ENCODE peak calls at places on chromosomes 3 and 15, in six cellular contexts. E is breast epithelium, D is heart right ventricle, Z is ovary, S is body of pancreas, G is IMR-90. Y is an unnamed sample.

GRCh38 chr3:56911363-56911762 is 109.6 kb upstream of the ARHGEF3 start:
- DNase-seq in E (no peak), D (peak; percentile 27), Z (no peak), S (no peak), G (no peak), Y (no peak)

GRCh38 chr3:16412192-16412808 is 101.2 kb downstream of the RFTN1 start:
- DNase-seq in E (no peak), D (no peak), Z (no peak), S (no peak), G (no peak), Y (no peak)

GRCh38 chr15:38996111-38996541 is 431.5 kb upstream of the RASGRP1 start:
- DNase-seq in E (no peak), D (no peak), Z (no peak), S (peak; percentile 14), G (peak; percentile 90), Y (no peak)

GRCh38 chr3:73502609-73503560 is 121.9 kb downstream of the PDZRN3 start:
- DNase-seq in E (no peak), D (peak; percentile 38), Z (peak; percentile 86), S (peak; percentile 77), G (peak; percentile 98), Y (peak; percentile 82)

GRCh38 chr3:49882182-49882581 is 12.5 kb upstream of the CAMKV start:
- DNase-seq in E (no peak), D (peak; percentile 31), Z (peak; percentile 43), S (no peak), G (peak; percentile 52), Y (no peak)

GRCh38 chr3:143352031-143352623 is 232.6 kb downstream of the CHST2 start:
- DNase-seq in E (no peak), D (no peak), Z (no peak), S (no peak), G (no peak), Y (no peak)

GRCh38 chr3:171849632-171850323 is 6.6 kb downstream of the TMEM212 start:
- DNase-seq in E (no peak), D (no peak), Z (no peak), S (no peak), G (no peak), Y (no peak)

GRCh38 chr15:31456329-31457060 is 129.9 kb downstream of the KLF13 start:
- DNase-seq in E (no peak), D (no peak), Z (no peak), S (no peak), G (no peak), Y (no peak)

GRCh38 chr15:91694829-91695205 is 158.7 kb upstream of the SLCO3A1 start:
- DNase-seq in E (no peak), D (no peak), Z (peak; percentile 81), S (peak; percentile 35), G (peak; percentile 47), Y (peak; percentile 72)

GRCh38 chr3:66004244-66004643 is 34.5 kb downstream of the MAGI1 start:
- DNase-seq in E (no peak), D (no peak), Z (no peak), S (no peak), G (no peak), Y (no peak)

GRCh38 chr3:65996605-65997004 is 42.1 kb downstream of the MAGI1 start:
- DNase-seq in E (no peak), D (peak; percentile 17), Z (peak; percentile 21), S (peak; percentile 50), G (no peak), Y (peak; percentile 53)

GRCh38 chr3:65999606-66000005 is 39.1 kb downstream of the MAGI1 start:
- DNase-seq in E (no peak), D (no peak), Z (no peak), S (peak; percentile 18), G (no peak), Y (peak; percentile 20)

GRCh38 chr3:66001626-66002025 is 37.1 kb downstream of the MAGI1 start:
- DNase-seq in E (no peak), D (no peak), Z (no peak), S (no peak), G (no peak), Y (no peak)

GRCh38 chr3:66000506-66000905 is 38.2 kb downstream of the MAGI1 start:
- DNase-seq in E (no peak), D (no peak), Z (no peak), S (no peak), G (no peak), Y (no peak)
- H3K4me1 ChIP-seq in E (no peaks in the 10 kb centered on the region), D (peaks cover 97% of the 10 kb centered on the region), Z (peaks cover 2% of the 10 kb centered on the region), S (peaks cover 50% of the 10 kb centered on the region), G (peaks cover 6% of the 10 kb centered on the region), Y (peaks cover 20% of the 10 kb centered on the region)

GRCh38 chr15:62752687-62753517 is 289.6 kb upstream of the TPM1 start:
- DNase-seq in E (no peak), D (no peak), Z (no peak), S (no peak), G (peak; percentile 54), Y (no peak)
- H3K27ac ChIP-seq in E (peak overlapping the region; percentile 46), D (no peak overlapping the region), Z (no peak overlapping the region), S (no peak overlapping the region), G (no peak overlapping the region), Y (no peak overlapping the region)

GRCh38 chr3:147421184-147421912 is 12.2 kb downstream of the ZIC1 start:
- DNase-seq in E (no peak), D (no peak), Z (no peak), S (no peak), G (no peak), Y (no peak)

GRCh38 chr3:147423601-147424324 is 14.6 kb downstream of the ZIC1 start:
- DNase-seq in E (no peak), D (no peak), Z (no peak), S (no peak), G (no peak), Y (no peak)

GRCh38 chr3:147422934-147423599 is 13.9 kb downstream of the ZIC1 start:
- DNase-seq in E (no peak), D (no peak), Z (no peak), S (no peak), G (no peak), Y (no peak)

GRCh38 chr3:147420361-147421183 is 11.4 kb downstream of the ZIC1 start:
- DNase-seq in E (no peak), D (no peak), Z (no peak), S (no peak), G (no peak), Y (no peak)

DNA sequence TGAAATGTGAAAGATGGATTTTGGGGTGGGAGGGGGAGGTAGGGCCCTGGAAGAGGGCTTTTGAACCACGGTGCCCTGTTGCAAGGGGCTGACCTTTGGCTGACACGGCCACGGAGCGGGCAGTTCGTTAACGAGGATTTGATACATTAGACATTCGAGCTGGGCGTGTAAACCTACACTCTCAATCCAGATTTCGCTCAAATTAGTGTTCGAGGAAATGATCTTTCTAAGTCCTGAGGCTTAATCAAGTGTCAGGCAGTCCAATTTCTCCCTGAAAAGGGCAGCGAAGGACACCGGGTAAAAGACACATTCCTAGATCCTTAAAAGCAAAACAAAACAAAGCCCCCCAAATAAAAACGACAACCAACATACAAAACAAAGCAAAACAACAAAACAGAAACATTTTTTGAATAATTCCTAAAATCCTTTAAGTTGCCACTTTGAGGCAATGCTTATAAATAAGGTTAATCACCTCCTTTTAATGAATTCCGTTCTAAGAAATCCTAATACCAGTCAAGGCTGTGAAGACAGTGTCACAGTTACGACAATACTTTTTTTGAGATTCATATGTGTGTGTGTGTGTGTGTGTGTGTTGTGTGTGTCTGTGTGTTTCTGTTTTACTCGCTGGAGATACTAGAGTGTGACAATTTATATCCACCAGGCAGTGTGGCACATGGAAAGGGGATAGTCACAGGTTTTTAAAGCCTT is 13.2 kb downstream of the ZIC1 start:
- DNase-seq in E (no peak), D (no peak), Z (no peak), S (no peak), G (no peak), Y (no peak)
- H3K27me3 ChIP-seq in E (peaks cover 83% of the 10 kb centered on the region), D (peaks cover 52% of the 10 kb centered on the region), Z (no peaks in the 10 kb centered on the region), S (no peaks in the 10 kb centered on the region), G (peaks cover 74% of the 10 kb centered on the region), Y (peaks cover 99% of the 10 kb centered on the region)

DNA sequence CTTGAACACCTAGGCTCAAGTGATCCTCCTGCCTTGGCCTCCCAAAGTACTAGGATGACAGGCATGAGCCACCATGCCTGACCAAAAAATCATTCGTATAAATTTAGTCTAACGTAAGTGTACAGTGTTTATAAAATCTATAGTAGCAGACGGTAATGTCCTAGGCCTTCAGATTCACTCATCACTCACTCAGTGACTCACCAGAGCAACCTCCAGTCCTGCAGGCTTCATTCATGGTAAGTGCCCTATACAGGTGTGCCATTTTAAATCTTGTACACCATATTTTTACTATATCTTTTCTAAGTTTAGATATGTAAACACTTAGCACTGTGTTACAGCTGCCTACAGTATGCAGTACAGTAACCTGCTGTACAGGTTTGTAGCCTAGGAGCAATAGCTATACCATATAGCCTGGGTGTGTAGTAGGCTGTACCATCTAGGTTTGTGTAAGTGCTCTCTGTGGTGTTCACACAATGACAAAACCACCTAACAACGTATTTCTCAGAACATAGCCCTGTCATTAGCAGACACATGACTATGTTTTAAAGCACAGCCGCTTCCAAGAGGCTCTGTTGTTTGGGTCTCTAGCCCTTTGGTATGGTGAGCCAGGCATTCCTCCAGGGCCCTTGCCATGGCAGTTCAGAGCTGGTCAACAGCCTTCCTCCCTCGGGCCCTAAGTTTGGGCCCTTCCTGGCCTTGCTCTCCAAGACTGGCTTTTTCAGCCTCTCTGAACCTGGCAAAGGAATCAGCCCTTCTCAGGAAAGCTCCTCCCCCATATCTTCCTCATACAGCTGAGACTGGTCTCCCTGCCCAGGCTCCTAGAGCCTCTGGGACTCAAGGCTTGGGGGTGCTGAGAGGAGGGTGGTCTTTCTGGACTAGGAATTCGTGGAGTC is 1.9 kb upstream of the CCDC9B start:
- DNase-seq in E (no peak), D (no peak), Z (no peak), S (no peak), G (peak; percentile 85), Y (no peak)
- H3K4me1 ChIP-seq in E (peaks cover 18% of the 10 kb centered on the region), D (peaks cover 73% of the 10 kb centered on the region), Z (peaks cover 24% of the 10 kb centered on the region), S (peaks cover 41% of the 10 kb centered on the region), G (peaks cover 39% of the 10 kb centered on the region), Y (peaks cover 59% of the 10 kb centered on the region)

GRCh38 chr15:74432271-74432967 is 1.3 kb downstream of the SEMA7A start:
- DNase-seq in E (no peak), D (no peak), Z (no peak), S (no peak), G (no peak), Y (no peak)
- H3K27ac ChIP-seq in E (no peak overlapping the region), D (no peak overlapping the region), Z (no peak overlapping the region), S (no peak overlapping the region), G (no peak overlapping the region), Y (no peak overlapping the region)

GRCh38 chr3:54123538-54124196 is 1.3 kb downstream of the CACNA2D3 start:
- DNase-seq in E (no peak), D (no peak), Z (no peak), S (no peak), G (no peak), Y (no peak)
- H3K27me3 ChIP-seq in E (peaks cover 43% of the 10 kb centered on the region), D (no peaks in the 10 kb centered on the region), Z (no peaks in the 10 kb centered on the region), S (peaks cover 5% of the 10 kb centered on the region), G (peaks cover 33% of the 10 kb centered on the region), Y (peaks cover 91% of the 10 kb centered on the region)

Y was measured in hepatocyte.